ENCODE peak calls at places on chromosomes 4 and X, in four cellular contexts. X is right atrium auricular region, Q is AG04450, L is heart left ventricle. T is an unnamed sample.

GRCh38 chr4:48445704-48446103 is 37.4 kb upstream of the SLC10A4 start:
- DNase-seq in Q (no peak), X (no peak), L (no peak), T (no peak)

GRCh38 chrX:53048169-53049126 is at the start of gene GPR173:
- DNase-seq in X (no peak), L (peak), Q (peak), T (no peak)

GRCh38 chr4:183722738-183723560 is 63.9 kb downstream of the TRAPPC11 start:
- DNase-seq in L (peak), X (no peak), Q (no peak), T (no peak)

GRCh38 chr4:88144866-88145300 is 13.6 kb downstream of the ABCG2 start:
- DNase-seq in L (no peak), Q (no peak), X (no peak), T (no peak)

GRCh38 chr4:77145806-77146425 is 11.1 kb upstream of the CCNG2 start:
- DNase-seq in Q (no peak), L (no peak), X (no peak), T (no peak)

GRCh38 chr4:158914178-158914577 is 145.4 kb downstream of the FNIP2 start:
- DNase-seq in Q (no peak), X (no peak), L (no peak), T (no peak)

GRCh38 chrX:125248931-125249330 is 70.7 kb upstream of the TEX13C start:
- DNase-seq in L (no peak), Q (no peak), X (no peak), T (no peak)

GRCh38 chrX:74535633-74536141 is 78.7 kb downstream of the RLIM start:
- DNase-seq in L (peak), X (peak), Q (no peak), T (peak)

GRCh38 chr4:7698586-7698985 is 241.1 kb downstream of the AFAP1 start:
- DNase-seq in X (no peak), Q (no peak), L (no peak), T (no peak)

GRCh38 chrX:107700317-107700774 is 72.0 kb downstream of the PRPS1 start:
- DNase-seq in L (no peak), Q (no peak), X (no peak), T (no peak)

GRCh38 chrX:30779453-30780030 is 109.5 kb downstream of the TAB3 start:
- DNase-seq in L (no peak), Q (no peak), X (no peak), T (no peak)

GRCh38 chr4:91325495-91325894 is 978.3 kb upstream of the GRID2 start:
- DNase-seq in X (no peak), L (peak), Q (no peak), T (no peak)

GRCh38 chr4:8147231-8147970 is 11.2 kb downstream of the ABLIM2 start:
- DNase-seq in X (no peak), L (no peak), Q (no peak), T (no peak)

GRCh38 chr4:66591968-66592367 is 921.7 kb upstream of the EPHA5 start:
- DNase-seq in X (no peak), L (no peak), Q (no peak), T (no peak)

GRCh38 chrX:79704325-79704724 is 310.2 kb upstream of the TBX22 start:
- DNase-seq in L (no peak), X (no peak), Q (no peak), T (no peak)

GRCh38 chr4:40672528-40673522 is 43.2 kb upstream of the RBM47 start:
- DNase-seq in Q (peak), X (no peak), L (no peak), T (no peak)

GRCh38 chr4:8910100-8910821 is 38.6 kb upstream of the HMX1 start:
- DNase-seq in Q (no peak), X (peak), L (peak), T (peak)

GRCh38 chr4:5750052-5750950 is 39.3 kb downstream of the EVC start:
- DNase-seq in X (no peak), L (no peak), Q (no peak), T (no peak)

GRCh38 chr4:40622913-40623312 is 6.8 kb downstream of the RBM47 start:
- DNase-seq in Q (no peak), L (no peak), X (no peak), T (no peak)

GRCh38 chr4:53734584-53735363 is 143.5 kb upstream of the LNX1 start:
- DNase-seq in L (no peak), Q (no peak), X (no peak), T (no peak)

GRCh38 chr4:98332017-98332416 is 70.8 kb downstream of the RAP1GDS1 start:
- DNase-seq in X (no peak), L (no peak), Q (no peak), T (no peak)

GRCh38 chr4:176044589-176044951 is 21.1 kb upstream of the WDR17 start:
- DNase-seq in X (no peak), L (no peak), Q (no peak), T (no peak)

GRCh38 chr4:101790521-101791188 is at the start of gene BANK1:
- DNase-seq in Q (no peak), X (no peak), L (peak), T (no peak)

GRCh38 chr4:181968371-181968770 is 274.8 kb upstream of the TENM3 start:
- DNase-seq in L (no peak), X (no peak), Q (peak), T (no peak)

GRCh38 chr4:4726051-4726450 is 133.4 kb upstream of the MSX1 start:
- DNase-seq in Q (no peak), L (no peak), X (no peak), T (no peak)

GRCh38 chrX:117835034-117835433 is 281.6 kb downstream of the KLHL13 start:
- DNase-seq in L (no peak), X (no peak), Q (no peak), T (no peak)

GRCh38 chr4:110165382-110166285 is 32.8 kb downstream of the ELOVL6 start:
- DNase-seq in L (no peak), X (no peak), Q (no peak), T (no peak)

GRCh38 chr4:110160616-110161015 is 37.8 kb downstream of the ELOVL6 start:
- DNase-seq in Q (no peak), X (no peak), L (no peak), T (no peak)

GRCh38 chr4:110164856-110165255 is 33.6 kb downstream of the ELOVL6 start:
- DNase-seq in X (no peak), Q (no peak), L (no peak), T (no peak)

GRCh38 chr4:110164251-110164650 is 34.2 kb downstream of the ELOVL6 start:
- DNase-seq in L (no peak), X (no peak), Q (no peak), T (no peak)

GRCh38 chr4:110163327-110164070 is 34.9 kb downstream of the ELOVL6 start:
- DNase-seq in X (no peak), L (no peak), Q (no peak), T (no peak)
- TF ChIP-seq CTCF in X (no peak), L (no peak), Q (peak), T (no peak)

GRCh38 chr4:75633846-75634245 is 3.5 kb upstream of the CDKL2 start:
- DNase-seq in Q (no peak), L (no peak), X (no peak), T (no peak)

GRCh38 chr4:75629239-75629638 is 1.1 kb downstream of the CDKL2 start:
- DNase-seq in X (no peak), L (no peak), Q (no peak), T (no peak)

GRCh38 chr4:75634281-75634680 is 4.0 kb upstream of the CDKL2 start:
- DNase-seq in X (no peak), Q (no peak), L (no peak), T (no peak)

GRCh38 chr4:75630932-75631320 is 598 bp upstream of the CDKL2 start:
- DNase-seq in X (no peak), L (no peak), Q (no peak), T (no peak)

GRCh38 chr4:75630174-75630931 is at the start of gene CDKL2:
- DNase-seq in Q (no peak), L (peak), X (peak), T (no peak)
- H3K4me3 ChIP-seq in Q (peak), L (peak), X (peak), T (peak)

GRCh38 chr4:153466637-153467153 is 535 bp downstream of the TMEM131L start:
- DNase-seq in L (peak), Q (no peak), X (no peak), T (no peak)
- H3K27ac ChIP-seq in L (peak), Q (no peak), X (peak), T (peak)

GRCh38 chr4:32778938-32779337 is 2058.8 kb downstream of the PCDH7 start:
- DNase-seq in L (no peak), Q (no peak), X (no peak), T (no peak)

GRCh38 chr4:32776435-32777203 is 2056.4 kb downstream of the PCDH7 start:
- DNase-seq in Q (no peak), X (no peak), L (no peak), T (no peak)

GRCh38 chr4:32778025-32778424 is 2057.9 kb downstream of the PCDH7 start:
- DNase-seq in Q (no peak), X (no peak), L (no peak), T (no peak)

GRCh38 chr4:32775049-32775448 is 2054.9 kb downstream of the PCDH7 start:
- DNase-seq in X (no peak), Q (no peak), L (no peak), T (no peak)
- TF ChIP-seq CTCF in X (no peak), Q (no peak), L (no peak), T (no peak)

T was measured in vagina.